ENCODE peak calls at places on chromosomes 6 and 20, in six cellular contexts. One of them, this sample, is unnamed.

GRCh38 chr6:152458648-152459047 is 178.5 kb downstream of the SYNE1 start:
- DNase-seq in AG04450: no peak
- DNase-seq in CD4-positive, CD25-positive, alpha-beta regulatory T cell: no peak
- DNase-seq in fibroblast of lung: peak
- DNase-seq in aorta: no peak
- DNase-seq in effector memory CD4-positive, alpha-beta T cell: no peak
- DNase-seq in this sample: no peak

GRCh38 chr20:4289875-4290274 is 274.5 kb upstream of the RNF24 start:
- DNase-seq in AG04450: no peak
- DNase-seq in CD4-positive, CD25-positive, alpha-beta regulatory T cell: no peak
- DNase-seq in fibroblast of lung: no peak
- DNase-seq in aorta: no peak
- DNase-seq in effector memory CD4-positive, alpha-beta T cell: no peak
- DNase-seq in this sample: no peak

GRCh38 chr20:53032021-53033001 is 60.2 kb downstream of the TSHZ2 start:
- DNase-seq in AG04450: no peak
- DNase-seq in CD4-positive, CD25-positive, alpha-beta regulatory T cell: no peak
- DNase-seq in fibroblast of lung: peak
- DNase-seq in aorta: no peak
- DNase-seq in effector memory CD4-positive, alpha-beta T cell: no peak
- DNase-seq in this sample: no peak

GRCh38 chr20:60228255-60228654 is 270.0 kb downstream of the CDH26 start:
- DNase-seq in AG04450: no peak
- DNase-seq in CD4-positive, CD25-positive, alpha-beta regulatory T cell: no peak
- DNase-seq in fibroblast of lung: no peak
- DNase-seq in aorta: no peak
- DNase-seq in effector memory CD4-positive, alpha-beta T cell: no peak
- DNase-seq in this sample: no peak

GRCh38 chr20:32474967-32475819 is 109.9 kb downstream of the NOL4L start:
- DNase-seq in AG04450: peak
- DNase-seq in CD4-positive, CD25-positive, alpha-beta regulatory T cell: no peak
- DNase-seq in fibroblast of lung: peak
- DNase-seq in aorta: peak
- DNase-seq in effector memory CD4-positive, alpha-beta T cell: no peak
- DNase-seq in this sample: no peak

GRCh38 chr20:11117808-11118528 is 444.2 kb upstream of the JAG1 start:
- DNase-seq in AG04450: no peak
- DNase-seq in CD4-positive, CD25-positive, alpha-beta regulatory T cell: no peak
- DNase-seq in fibroblast of lung: peak
- DNase-seq in aorta: no peak
- DNase-seq in effector memory CD4-positive, alpha-beta T cell: no peak
- DNase-seq in this sample: no peak

GRCh38 chr6:150038202-150038830 is 13.0 kb upstream of the RAET1L start:
- DNase-seq in AG04450: no peak
- DNase-seq in CD4-positive, CD25-positive, alpha-beta regulatory T cell: no peak
- DNase-seq in fibroblast of lung: no peak
- DNase-seq in aorta: peak
- DNase-seq in effector memory CD4-positive, alpha-beta T cell: no peak
- DNase-seq in this sample: no peak

GRCh38 chr20:34285450-34285849 is 17.7 kb downstream of the AHCY start:
- DNase-seq in AG04450: no peak
- DNase-seq in CD4-positive, CD25-positive, alpha-beta regulatory T cell: no peak
- DNase-seq in fibroblast of lung: no peak
- DNase-seq in aorta: no peak
- DNase-seq in effector memory CD4-positive, alpha-beta T cell: no peak
- DNase-seq in this sample: no peak

GRCh38 chr6:135909737-135910387 is 58.4 kb downstream of the PDE7B start:
- DNase-seq in AG04450: no peak
- DNase-seq in CD4-positive, CD25-positive, alpha-beta regulatory T cell: peak
- DNase-seq in fibroblast of lung: peak
- DNase-seq in aorta: no peak
- DNase-seq in effector memory CD4-positive, alpha-beta T cell: peak
- DNase-seq in this sample: peak

GRCh38 chr6:112413805-112414204 is 66.7 kb downstream of the RFPL4B start:
- DNase-seq in AG04450: no peak
- DNase-seq in CD4-positive, CD25-positive, alpha-beta regulatory T cell: no peak
- DNase-seq in fibroblast of lung: no peak
- DNase-seq in aorta: no peak
- DNase-seq in effector memory CD4-positive, alpha-beta T cell: no peak
- DNase-seq in this sample: no peak

GRCh38 chr6:111818539-111819226 is 54.6 kb downstream of the FYN start:
- DNase-seq in AG04450: no peak
- DNase-seq in CD4-positive, CD25-positive, alpha-beta regulatory T cell: no peak
- DNase-seq in fibroblast of lung: peak
- DNase-seq in aorta: no peak
- DNase-seq in effector memory CD4-positive, alpha-beta T cell: no peak
- DNase-seq in this sample: no peak

GRCh38 chr6:43856005-43856765 is 86.2 kb downstream of the VEGFA start:
- DNase-seq in AG04450: no peak
- DNase-seq in CD4-positive, CD25-positive, alpha-beta regulatory T cell: no peak
- DNase-seq in fibroblast of lung: peak
- DNase-seq in aorta: no peak
- DNase-seq in effector memory CD4-positive, alpha-beta T cell: no peak
- DNase-seq in this sample: no peak

GRCh38 chr20:63686492-63687321 is 9.7 kb upstream of the TNFRSF6B start:
- DNase-seq in AG04450: peak
- DNase-seq in CD4-positive, CD25-positive, alpha-beta regulatory T cell: peak
- DNase-seq in fibroblast of lung: peak
- DNase-seq in aorta: peak
- DNase-seq in effector memory CD4-positive, alpha-beta T cell: no peak
- DNase-seq in this sample: no peak

GRCh38 chr6:145051661-145052060 is 683.7 kb downstream of the EPM2A start:
- DNase-seq in AG04450: no peak
- DNase-seq in CD4-positive, CD25-positive, alpha-beta regulatory T cell: no peak
- DNase-seq in fibroblast of lung: no peak
- DNase-seq in aorta: no peak
- DNase-seq in effector memory CD4-positive, alpha-beta T cell: no peak
- DNase-seq in this sample: no peak

GRCh38 chr6:134766497-134766896 is 183.4 kb downstream of the ALDH8A1 start:
- DNase-seq in AG04450: no peak
- DNase-seq in CD4-positive, CD25-positive, alpha-beta regulatory T cell: no peak
- DNase-seq in fibroblast of lung: no peak
- DNase-seq in aorta: no peak
- DNase-seq in effector memory CD4-positive, alpha-beta T cell: no peak
- DNase-seq in this sample: no peak

GRCh38 chr6:30494275-30494990 is 5.1 kb downstream of the HLA-E start:
- DNase-seq in AG04450: no peak
- DNase-seq in CD4-positive, CD25-positive, alpha-beta regulatory T cell: peak
- DNase-seq in fibroblast of lung: no peak
- DNase-seq in aorta: no peak
- DNase-seq in effector memory CD4-positive, alpha-beta T cell: no peak
- DNase-seq in this sample: no peak

GRCh38 chr6:12403946-12404647 is 113.9 kb downstream of the EDN1 start:
- DNase-seq in AG04450: no peak
- DNase-seq in CD4-positive, CD25-positive, alpha-beta regulatory T cell: no peak
- DNase-seq in fibroblast of lung: no peak
- DNase-seq in aorta: no peak
- DNase-seq in effector memory CD4-positive, alpha-beta T cell: no peak
- DNase-seq in this sample: no peak

GRCh38 chr20:44279228-44279627 is 31.8 kb downstream of the FITM2 start:
- DNase-seq in AG04450: peak
- DNase-seq in CD4-positive, CD25-positive, alpha-beta regulatory T cell: no peak
- DNase-seq in fibroblast of lung: peak
- DNase-seq in aorta: no peak
- DNase-seq in effector memory CD4-positive, alpha-beta T cell: no peak
- DNase-seq in this sample: no peak

GRCh38 chr6:37137881-37138568 is 31.9 kb upstream of the PIM1 start:
- DNase-seq in AG04450: peak
- DNase-seq in CD4-positive, CD25-positive, alpha-beta regulatory T cell: no peak
- DNase-seq in fibroblast of lung: peak
- DNase-seq in aorta: no peak
- DNase-seq in effector memory CD4-positive, alpha-beta T cell: no peak
- DNase-seq in this sample: peak

GRCh38 chr20:48405909-48406308 is 421.9 kb downstream of the PREX1 start:
- DNase-seq in AG04450: no peak
- DNase-seq in CD4-positive, CD25-positive, alpha-beta regulatory T cell: no peak
- DNase-seq in fibroblast of lung: peak
- DNase-seq in aorta: no peak
- DNase-seq in effector memory CD4-positive, alpha-beta T cell: no peak
- DNase-seq in this sample: no peak

GRCh38 chr6:169640347-169640972 is 61.4 kb downstream of the WDR27 start:
- DNase-seq in AG04450: no peak
- DNase-seq in CD4-positive, CD25-positive, alpha-beta regulatory T cell: no peak
- DNase-seq in fibroblast of lung: no peak
- DNase-seq in aorta: no peak
- DNase-seq in effector memory CD4-positive, alpha-beta T cell: no peak
- DNase-seq in this sample: no peak

GRCh38 chr6:92159046-92159445 is 1260.3 kb downstream of the EPHA7 start:
- DNase-seq in AG04450: no peak
- DNase-seq in CD4-positive, CD25-positive, alpha-beta regulatory T cell: no peak
- DNase-seq in fibroblast of lung: no peak
- DNase-seq in aorta: no peak
- DNase-seq in effector memory CD4-positive, alpha-beta T cell: no peak
- DNase-seq in this sample: no peak

GRCh38 chr6:70797625-70798024 is 129.9 kb downstream of the SMAP1 start:
- DNase-seq in AG04450: no peak
- DNase-seq in CD4-positive, CD25-positive, alpha-beta regulatory T cell: no peak
- DNase-seq in fibroblast of lung: no peak
- DNase-seq in aorta: no peak
- DNase-seq in effector memory CD4-positive, alpha-beta T cell: no peak
- DNase-seq in this sample: no peak

GRCh38 chr6:125748534-125749111 is 809 bp upstream of the HEY2 start:
- DNase-seq in AG04450: no peak
- DNase-seq in CD4-positive, CD25-positive, alpha-beta regulatory T cell: peak
- DNase-seq in fibroblast of lung: peak
- DNase-seq in aorta: no peak
- DNase-seq in effector memory CD4-positive, alpha-beta T cell: no peak
- DNase-seq in this sample: no peak

GRCh38 chr20:63969851-63970713 is at the start of gene ZNF512B:
- DNase-seq in AG04450: no peak
- DNase-seq in CD4-positive, CD25-positive, alpha-beta regulatory T cell: peak
- DNase-seq in fibroblast of lung: peak
- DNase-seq in aorta: peak
- DNase-seq in effector memory CD4-positive, alpha-beta T cell: no peak
- DNase-seq in this sample: no peak

GRCh38 chr6:121309768-121310473 is 24.4 kb downstream of the TBC1D32 start:
- DNase-seq in AG04450: peak
- DNase-seq in CD4-positive, CD25-positive, alpha-beta regulatory T cell: no peak
- DNase-seq in fibroblast of lung: peak
- DNase-seq in aorta: no peak
- DNase-seq in effector memory CD4-positive, alpha-beta T cell: no peak
- DNase-seq in this sample: no peak

GRCh38 chr6:105492706-105493673 is 90.1 kb upstream of the PREP start:
- DNase-seq in AG04450: no peak
- DNase-seq in CD4-positive, CD25-positive, alpha-beta regulatory T cell: peak
- DNase-seq in fibroblast of lung: peak
- DNase-seq in aorta: no peak
- DNase-seq in effector memory CD4-positive, alpha-beta T cell: no peak
- DNase-seq in this sample: no peak

GRCh38 chr20:37475258-37475657 is 45.8 kb upstream of the NNAT start:
- DNase-seq in AG04450: no peak
- DNase-seq in CD4-positive, CD25-positive, alpha-beta regulatory T cell: no peak
- DNase-seq in fibroblast of lung: no peak
- DNase-seq in aorta: no peak
- DNase-seq in effector memory CD4-positive, alpha-beta T cell: no peak
- DNase-seq in this sample: no peak

GRCh38 chr6:153024401-153025017 is 22.0 kb upstream of the MTRF1L start:
- DNase-seq in AG04450: no peak
- DNase-seq in CD4-positive, CD25-positive, alpha-beta regulatory T cell: peak
- DNase-seq in fibroblast of lung: peak
- DNase-seq in aorta: no peak
- DNase-seq in effector memory CD4-positive, alpha-beta T cell: no peak
- DNase-seq in this sample: peak

GRCh38 chr6:53032853-53033252 is 32.4 kb upstream of the FBXO9 start:
- DNase-seq in AG04450: no peak
- DNase-seq in CD4-positive, CD25-positive, alpha-beta regulatory T cell: no peak
- DNase-seq in fibroblast of lung: peak
- DNase-seq in aorta: no peak
- DNase-seq in effector memory CD4-positive, alpha-beta T cell: no peak
- DNase-seq in this sample: no peak

GRCh38 chr6:43939281-43940070 is 169.5 kb downstream of the VEGFA start:
- DNase-seq in AG04450: no peak
- DNase-seq in CD4-positive, CD25-positive, alpha-beta regulatory T cell: no peak
- DNase-seq in fibroblast of lung: no peak
- DNase-seq in aorta: peak
- DNase-seq in effector memory CD4-positive, alpha-beta T cell: no peak
- DNase-seq in this sample: no peak

GRCh38 chr6:106213660-106214276 is 111.8 kb downstream of the ATG5 start:
- DNase-seq in AG04450: no peak
- DNase-seq in CD4-positive, CD25-positive, alpha-beta regulatory T cell: no peak
- DNase-seq in fibroblast of lung: peak
- DNase-seq in aorta: no peak
- DNase-seq in effector memory CD4-positive, alpha-beta T cell: no peak
- DNase-seq in this sample: no peak

GRCh38 chr6:22497299-22497698 is 72.1 kb upstream of the HDGFL1 start:
- DNase-seq in AG04450: no peak
- DNase-seq in CD4-positive, CD25-positive, alpha-beta regulatory T cell: no peak
- DNase-seq in fibroblast of lung: no peak
- DNase-seq in aorta: no peak
- DNase-seq in effector memory CD4-positive, alpha-beta T cell: no peak
- DNase-seq in this sample: no peak

GRCh38 chr6:5506575-5506974 is 245.3 kb downstream of the FARS2 start:
- DNase-seq in AG04450: no peak
- DNase-seq in CD4-positive, CD25-positive, alpha-beta regulatory T cell: no peak
- DNase-seq in fibroblast of lung: no peak
- DNase-seq in aorta: no peak
- DNase-seq in effector memory CD4-positive, alpha-beta T cell: no peak
- DNase-seq in this sample: no peak
- H3K27ac ChIP-seq in AG04450: no peak
- H3K27ac ChIP-seq in CD4-positive, CD25-positive, alpha-beta regulatory T cell: no peak
- H3K27ac ChIP-seq in fibroblast of lung: no peak
- H3K27ac ChIP-seq in aorta: no peak
- H3K27ac ChIP-seq in effector memory CD4-positive, alpha-beta T cell: no peak
- H3K27ac ChIP-seq in this sample: no peak

GRCh38 chr6:48111143-48111506 is at the start of gene PTCHD4:
- DNase-seq in AG04450: peak
- DNase-seq in CD4-positive, CD25-positive, alpha-beta regulatory T cell: no peak
- DNase-seq in fibroblast of lung: peak
- DNase-seq in aorta: no peak
- DNase-seq in effector memory CD4-positive, alpha-beta T cell: no peak
- DNase-seq in this sample: no peak
- H3K4me3 ChIP-seq in AG04450: peak
- H3K4me3 ChIP-seq in CD4-positive, CD25-positive, alpha-beta regulatory T cell: no peak
- H3K4me3 ChIP-seq in fibroblast of lung: peak
- H3K4me3 ChIP-seq in aorta: no peak
- H3K4me3 ChIP-seq in effector memory CD4-positive, alpha-beta T cell: no peak
- H3K4me3 ChIP-seq in this sample: no peak

DNA sequence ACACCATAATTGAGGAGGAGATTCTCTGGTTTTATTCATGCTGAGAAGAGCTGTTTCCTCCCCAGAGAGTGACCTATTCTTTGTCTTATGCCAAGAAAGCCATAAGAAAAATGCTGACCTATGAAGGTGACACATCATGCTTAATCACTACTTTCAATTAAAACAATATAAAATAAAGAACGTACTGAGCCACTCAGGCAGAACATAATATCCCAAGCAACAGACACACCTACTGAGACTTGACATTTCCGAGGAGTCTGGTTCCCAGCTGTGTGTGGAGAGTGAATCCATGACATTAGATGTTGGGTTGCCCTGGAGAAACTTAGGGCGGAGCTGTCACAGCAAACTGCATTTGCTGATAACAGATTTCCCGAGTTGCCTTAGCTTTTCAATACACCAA is 92.3 kb downstream of the BACH2 start:
- DNase-seq in AG04450: no peak
- DNase-seq in CD4-positive, CD25-positive, alpha-beta regulatory T cell: no peak
- DNase-seq in fibroblast of lung: peak
- DNase-seq in aorta: no peak
- DNase-seq in effector memory CD4-positive, alpha-beta T cell: no peak
- DNase-seq in this sample: no peak
- H3K27ac ChIP-seq in AG04450: no peak
- H3K27ac ChIP-seq in CD4-positive, CD25-positive, alpha-beta regulatory T cell: no peak
- H3K27ac ChIP-seq in fibroblast of lung: no peak
- H3K27ac ChIP-seq in aorta: no peak
- H3K27ac ChIP-seq in effector memory CD4-positive, alpha-beta T cell: no peak
- H3K27ac ChIP-seq in this sample: no peak

GRCh38 chr20:24964518-24964838 is 15.4 kb downstream of the CST7 start:
- DNase-seq in AG04450: no peak
- DNase-seq in CD4-positive, CD25-positive, alpha-beta regulatory T cell: no peak
- DNase-seq in fibroblast of lung: no peak
- DNase-seq in aorta: no peak
- DNase-seq in effector memory CD4-positive, alpha-beta T cell: no peak
- DNase-seq in this sample: no peak
- H3K4me3 ChIP-seq in AG04450: no peak
- H3K4me3 ChIP-seq in CD4-positive, CD25-positive, alpha-beta regulatory T cell: no peak
- H3K4me3 ChIP-seq in fibroblast of lung: no peak
- H3K4me3 ChIP-seq in aorta: no peak
- H3K4me3 ChIP-seq in effector memory CD4-positive, alpha-beta T cell: no peak
- H3K4me3 ChIP-seq in this sample: no peak